ENCODE peak calls at places on chromosomes 11 and 22, in six cellular contexts. H is astrocyte of the cerebellum, W is colonic mucosa, O is PC-9, E is dorsolateral prefrontal cortex, K is right lobe of liver. M is an unnamed sample.

GRCh38 chr11:32919338-32919737 is 26.7 kb downstream of the QSER1 start:
- DNase-seq in O (no peak), H (no peak), K (no peak), E (no peak), W (no peak), M (no peak)

GRCh38 chr22:35534091-35534490 is 6.5 kb upstream of the RASD2 start:
- DNase-seq in K (no peak), E (no peak), H (no peak), W (no peak), O (no peak), M (no peak)

GRCh38 chr11:119206512-119207299 is 567 bp downstream of the CBL start:
- DNase-seq in E (peak), H (no peak), K (peak), O (peak), W (peak), M (peak)

GRCh38 chr11:69572861-69573260 is 68.1 kb upstream of the CCND1 start:
- DNase-seq in O (no peak), W (no peak), H (no peak), E (no peak), K (peak), M (no peak)

GRCh38 chr11:74185695-74186094 is 14.6 kb downstream of the PPME1 start:
- DNase-seq in K (no peak), W (no peak), O (no peak), H (no peak), E (no peak), M (no peak)

GRCh38 chr22:44776535-44777363 is 24.4 kb downstream of the ARHGAP8 start:
- DNase-seq in H (no peak), E (no peak), K (no peak), O (no peak), W (no peak), M (peak)

GRCh38 chr22:37781434-37782059 is 26.2 kb upstream of the GCAT start:
- DNase-seq in W (no peak), O (no peak), K (peak), E (no peak), H (no peak), M (no peak)

GRCh38 chr22:22924369-22925145 is 36.9 kb downstream of the IGLL5 start:
- DNase-seq in H (no peak), E (no peak), K (peak), O (no peak), W (no peak), M (no peak)

GRCh38 chr22:41596776-41597634 is 7.4 kb upstream of the PMM1 start:
- DNase-seq in E (peak), K (peak), W (peak), H (no peak), O (peak), M (peak)

GRCh38 chr11:2541321-2541680 is 96.5 kb downstream of the KCNQ1 start:
- DNase-seq in E (peak), K (no peak), O (no peak), H (no peak), W (no peak), M (peak)

GRCh38 chr11:93051181-93051580 is 81.7 kb downstream of the MTNR1B start:
- DNase-seq in E (no peak), H (no peak), K (no peak), O (no peak), W (no peak), M (no peak)

GRCh38 chr22:41094036-41094435 is 1.6 kb downstream of the EP300 start:
- DNase-seq in K (no peak), O (no peak), H (no peak), E (no peak), W (peak), M (peak)

GRCh38 chr22:37681001-37681424 is 5.1 kb upstream of the NOL12 start:
- DNase-seq in O (no peak), K (no peak), H (no peak), E (no peak), W (no peak), M (no peak)

GRCh38 chr22:40183029-40183581 is 5.4 kb downstream of the TNRC6B start:
- DNase-seq in O (peak), K (no peak), W (no peak), H (peak), E (no peak), M (peak)

GRCh38 chr11:61699737-61700160 is 19.6 kb downstream of the DAGLA start:
- DNase-seq in E (no peak), O (peak), K (no peak), H (no peak), W (peak), M (peak)

GRCh38 chr22:50112151-50113118 is 22.6 kb downstream of the MOV10L1 start:
- DNase-seq in K (no peak), O (no peak), W (no peak), E (no peak), H (no peak), M (no peak)

GRCh38 chr11:92180664-92181251 is 43.9 kb upstream of the FAT3 start:
- DNase-seq in H (peak), E (no peak), O (no peak), K (no peak), W (no peak), M (no peak)

GRCh38 chr22:31211504-31211861 is 615 bp upstream of the LIMK2 start:
- DNase-seq in K (no peak), O (no peak), H (no peak), W (no peak), E (no peak), M (no peak)
- H3K4me3 ChIP-seq in K (no peak), O (peak), H (peak), W (no peak), E (peak), M (peak)

DNA sequence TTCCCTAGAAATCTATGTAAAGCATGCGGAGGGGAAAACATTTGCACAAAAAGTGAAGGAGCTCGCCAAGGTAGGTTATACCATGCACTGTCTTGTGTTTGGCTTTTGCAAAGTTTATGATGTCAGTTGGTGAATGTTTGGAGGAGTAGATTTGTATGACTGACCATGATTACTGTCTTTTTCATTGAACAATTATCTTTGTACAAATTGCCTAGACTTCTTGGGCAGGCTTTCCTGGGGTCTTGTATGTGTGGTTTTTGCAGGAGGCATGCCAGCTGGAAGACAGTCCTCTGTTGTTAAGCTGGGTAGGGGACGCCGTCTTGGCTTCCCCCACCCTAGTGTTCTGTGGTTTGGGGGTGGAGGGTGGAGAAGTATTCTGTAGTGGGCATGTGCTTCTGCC is 123.6 kb upstream of the HSD17B12 start:
- DNase-seq in W (no peak), E (no peak), O (no peak), H (no peak), K (no peak), M (no peak)
- H3K4me3 ChIP-seq in W (no peak), E (no peak), O (no peak), H (no peak), K (no peak), M (no peak)

DNA sequence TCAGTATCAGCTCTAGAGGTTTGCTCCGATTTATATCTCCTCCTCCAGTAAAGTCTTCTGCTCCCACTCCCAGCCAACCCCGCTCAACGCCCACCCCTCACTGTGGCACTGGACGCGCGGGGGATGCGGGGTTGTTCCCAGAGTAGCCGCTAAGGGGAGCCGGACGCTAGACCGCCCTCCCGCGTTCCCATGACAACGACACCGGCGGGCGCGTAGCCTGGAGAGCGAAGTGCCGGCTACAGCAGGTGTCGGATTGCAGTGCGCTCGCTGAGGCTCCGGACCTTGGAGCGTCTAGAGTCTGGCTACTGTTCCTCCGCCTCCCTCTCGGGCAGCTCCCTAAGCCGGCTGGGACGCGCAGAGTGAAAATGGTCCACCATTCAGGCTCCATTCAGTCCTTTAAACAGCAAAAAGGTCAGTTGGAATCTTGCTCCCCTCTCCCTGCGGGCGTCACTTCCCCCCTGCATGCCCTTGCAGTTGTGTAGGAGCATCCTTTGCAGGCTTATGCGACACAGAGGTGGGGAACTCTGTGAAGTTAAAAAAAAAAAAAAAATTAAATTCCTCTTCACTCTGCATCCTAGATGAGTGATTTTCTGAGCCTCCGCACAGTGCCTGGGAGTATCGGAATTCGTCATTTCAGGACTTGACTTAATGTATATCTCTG is at the start of gene ANO3:
- DNase-seq in O (peak), E (peak), H (peak), W (peak), K (peak), M (peak)
- H3K4me3 ChIP-seq in O (peak), E (peak), H (peak), W (no peak), K (no peak), M (no peak)

GRCh38 chr11:122422707-122423106 is 232.8 kb upstream of the UBASH3B start:
- DNase-seq in H (no peak), K (no peak), W (no peak), O (no peak), E (no peak), M (no peak)
- H3K4me3 ChIP-seq in H (no peak), K (no peak), W (no peak), O (no peak), E (no peak), M (no peak)

GRCh38 chr11:102268083-102268984 is 49.0 kb upstream of the BIRC3 start:
- DNase-seq in E (peak), H (no peak), O (peak), K (peak), W (peak), M (peak)

GRCh38 chr11:102267602-102268001 is 49.7 kb upstream of the BIRC3 start:
- DNase-seq in E (no peak), K (no peak), O (peak), H (no peak), W (peak), M (no peak)

GRCh38 chr11:102269927-102270326 is 47.4 kb upstream of the BIRC3 start:
- DNase-seq in K (no peak), H (no peak), O (peak), W (no peak), E (no peak), M (no peak)

GRCh38 chr11:102266111-102266510 is 51.2 kb upstream of the BIRC3 start:
- DNase-seq in O (no peak), H (no peak), W (no peak), E (no peak), K (no peak), M (no peak)

GRCh38 chr11:102268985-102269470 is 48.3 kb upstream of the BIRC3 start:
- DNase-seq in O (no peak), H (no peak), W (no peak), K (no peak), E (no peak), M (no peak)
- H3K4me3 ChIP-seq in O (peak), H (peak), W (peak), K (peak), E (peak), M (peak)

GRCh38 chr22:45866398-45867117 is 110.4 kb downstream of the WNT7B start:
- DNase-seq in H (no peak), E (no peak), O (no peak), W (peak), K (no peak), M (no peak)
- H3K4me3 ChIP-seq in H (peak), E (peak), O (no peak), W (no peak), K (no peak), M (peak)

GRCh38 chr11:4464216-4465159 is 15.4 kb downstream of the OR52K2 start:
- DNase-seq in O (no peak), E (no peak), K (no peak), W (no peak), H (no peak), M (no peak)
- H3K4me3 ChIP-seq in O (no peak), E (no peak), K (no peak), W (no peak), H (no peak), M (no peak)

M was measured in transverse colon.